ENCODE peak calls at places on chromosome 5, in ten cellular contexts. G, A, I, Q, F, B, L, Y, X and O are unnamed samples.

GRCh38 chr5:75050415-75050814 is 1.9 kb downstream of the GCNT4 start:
- DNase-seq in X (peak; percentile 23), G (no peak), I (no peak), A (no peak), Y (no peak), Q (no peak), F (no peak), L (no peak), B (no peak), O (no peak)

GRCh38 chr5:159504106-159504856 is 174.0 kb upstream of the IL12B start:
- DNase-seq in X (no peak), B (no peak), I (no peak), A (no peak), G (no peak), Y (no peak), Q (no peak), L (no peak), F (peak; percentile 46), O (no peak)

GRCh38 chr5:104111622-104112021 is 549.0 kb upstream of the NUDT12 start:
- DNase-seq in L (no peak), A (no peak), Y (no peak), Q (no peak), I (no peak), F (no peak), B (no peak), X (no peak), G (no peak), O (no peak)

GRCh38 chr5:78654386-78654785 is 5.8 kb upstream of the LHFPL2 start:
- DNase-seq in Q (no peak), A (no peak), X (no peak), B (no peak), L (no peak), Y (no peak), G (no peak), I (no peak), F (no peak), O (no peak)

GRCh38 chr5:134758504-134759341 is at the start of gene DDX46:
- DNase-seq in B (peak; percentile 97), X (peak; percentile 98), I (peak; percentile 90), L (peak; percentile 93), A (peak; percentile 81), Y (peak; percentile 94), F (no peak), G (peak; percentile 93), Q (peak; percentile 55), O (peak; percentile 61)

GRCh38 chr5:180331647-180331950 is 21.5 kb downstream of the GFPT2 start:
- DNase-seq in G (no peak), I (no peak), A (no peak), B (no peak), X (no peak), Y (no peak), L (no peak), F (no peak), Q (no peak), O (no peak)

GRCh38 chr5:168020522-168021294 is 270.7 kb upstream of the WWC1 start:
- DNase-seq in F (no peak), L (no peak), Y (no peak), Q (no peak), G (no peak), A (no peak), X (peak; percentile 38), I (no peak), B (no peak), O (no peak)

GRCh38 chr5:61866930-61867329 is 439.1 kb upstream of the KIF2A start:
- DNase-seq in X (peak; percentile 22), G (no peak), Q (peak; percentile 10), L (no peak), F (peak; percentile 16), A (no peak), B (no peak), Y (no peak), I (no peak), O (no peak)

GRCh38 chr5:17258429-17258828 is 41.0 kb downstream of the BASP1 start:
- DNase-seq in Q (no peak), I (no peak), F (no peak), L (no peak), A (no peak), G (no peak), X (no peak), Y (no peak), B (no peak), O (no peak)

GRCh38 chr5:86625148-86625547 is 7.4 kb downstream of the COX7C start:
- DNase-seq in L (no peak), Y (no peak), Q (no peak), F (no peak), I (no peak), X (no peak), G (no peak), A (no peak), B (no peak), O (no peak)

GRCh38 chr5:104859437-104859836 is 1296.8 kb upstream of the NUDT12 start:
- DNase-seq in X (no peak), Y (no peak), B (no peak), G (no peak), F (no peak), A (no peak), L (no peak), I (no peak), Q (no peak), O (no peak)

GRCh38 chr5:67206381-67207328 is 10.1 kb upstream of the CD180 start:
- DNase-seq in Y (peak; percentile 76), B (peak; percentile 84), I (peak; percentile 62), G (peak; percentile 59), X (no peak), F (no peak), A (peak; percentile 24), Q (no peak), L (peak; percentile 47), O (no peak)

GRCh38 chr5:134132372-134133212 is 18.1 kb downstream of the TCF7 start:
- DNase-seq in Y (peak; percentile 87), L (no peak), X (no peak), B (peak; percentile 81), Q (no peak), A (no peak), F (no peak), I (peak; percentile 76), G (peak; percentile 54), O (no peak)

GRCh38 chr5:168714046-168714445 is 134.9 kb upstream of the PANK3 start:
- DNase-seq in G (no peak), L (no peak), B (peak; percentile 25), Y (no peak), Q (no peak), A (no peak), X (no peak), I (no peak), F (no peak), O (no peak)

GRCh38 chr5:42250-42649 is 49.7 kb upstream of the PLEKHG4B start:
- DNase-seq in F (no peak), Q (no peak), Y (no peak), X (no peak), B (no peak), G (no peak), I (no peak), A (no peak), L (no peak), O (no peak)